ENCODE peak calls at places on chromosomes 4 and X, in seven cellular contexts. R, X, U, V, N, I and M are unnamed samples.

GRCh38 chr4:133638702-133639101 is 489.6 kb downstream of the PCDH10 start:
- DNase-seq in U (no peak), R (no peak), V (no peak), X (no peak), N (no peak), I (no peak), M (no peak)

GRCh38 chr4:183783933-183784622 is 121.0 kb upstream of the STOX2 start:
- DNase-seq in N (no peak), U (no peak), I (no peak), X (peak; percentile 82), V (no peak), R (peak; percentile 13), M (peak; percentile 4)

GRCh38 chr4:19844436-19844835 is 407.3 kb upstream of the SLIT2 start:
- DNase-seq in I (no peak), N (no peak), U (no peak), V (peak; percentile 15), X (no peak), R (no peak), M (peak; percentile 54)

GRCh38 chr4:79241846-79242245 is 84.0 kb downstream of the NAA11 start:
- DNase-seq in I (no peak), N (no peak), U (no peak), X (peak; percentile 64), R (peak; percentile 35), V (no peak), M (peak; percentile 39)

GRCh38 chrX:78769356-78769755 is 21.8 kb downstream of the LPAR4 start:
- DNase-seq in I (no peak), X (no peak), N (no peak), R (no peak), U (no peak), V (no peak), M (no peak)

GRCh38 chr4:76993787-76994641 is 44.5 kb downstream of the SEPTIN11 start:
- DNase-seq in X (no peak), R (no peak), U (peak; percentile 92), V (no peak), N (no peak), I (no peak), M (no peak)

GRCh38 chr4:55903577-55903976 is 45.2 kb upstream of the CEP135 start:
- DNase-seq in I (no peak), N (no peak), X (no peak), V (no peak), R (no peak), U (no peak), M (no peak)

GRCh38 chr4:182928061-182928460 is 10.9 kb upstream of the DCTD start:
- DNase-seq in U (no peak), N (no peak), R (no peak), I (no peak), X (no peak), V (no peak), M (no peak)

GRCh38 chr4:8019396-8020365 is 80.0 kb upstream of the AFAP1 start:
- DNase-seq in U (no peak), X (peak; percentile 57), R (peak; percentile 51), I (no peak), V (no peak), N (no peak), M (no peak)

GRCh38 chr4:25358515-25359275 is 18.4 kb upstream of the ANAPC4 start:
- DNase-seq in X (no peak), N (no peak), V (no peak), U (no peak), I (no peak), R (peak; percentile 56), M (no peak)

GRCh38 chr4:80931645-80932215 is 98.8 kb upstream of the BMP3 start:
- DNase-seq in I (no peak), U (no peak), R (no peak), N (no peak), V (no peak), X (peak; percentile 4), M (no peak)

GRCh38 chr4:125492957-125493356 is 178.2 kb downstream of the FAT4 start:
- DNase-seq in N (no peak), V (no peak), X (no peak), R (no peak), I (no peak), U (no peak), M (no peak)

GRCh38 chrX:117957128-117957527 is 159.5 kb downstream of the KLHL13 start:
- DNase-seq in N (no peak), X (no peak), R (peak; percentile 47), V (no peak), U (no peak), I (no peak), M (peak; percentile 69)

GRCh38 chr4:89497517-89498308 is 190.1 kb upstream of the GPRIN3 start:
- DNase-seq in X (no peak), U (no peak), I (no peak), V (no peak), N (no peak), R (peak; percentile 63), M (no peak)

GRCh38 chr4:7398104-7398423 is 36.7 kb downstream of the PSAPL1 start:
- DNase-seq in V (peak; percentile 69), I (peak; percentile 58), R (peak; percentile 61), N (no peak), X (no peak), U (no peak), M (peak; percentile 93)

GRCh38 chr4:88724406-88724805 is 26.8 kb upstream of the NAP1L5 start:
- DNase-seq in R (no peak), N (no peak), U (no peak), X (no peak), V (no peak), I (no peak), M (no peak)

GRCh38 chrX:47697171-47697570 is 38.2 kb upstream of the UXT start:
- DNase-seq in R (peak; percentile 42), U (no peak), N (no peak), V (no peak), I (no peak), X (peak; percentile 41), M (no peak)

GRCh38 chrX:63250253-63250868 is 100.8 kb downstream of the SPIN4 start:
- DNase-seq in I (no peak), R (peak; percentile 85), V (no peak), N (peak; percentile 39), U (peak; percentile 81), X (peak; percentile 76), M (peak; percentile 72)

GRCh38 chr4:74148205-74148604 is 9.7 kb upstream of the MTHFD2L start:
- DNase-seq in X (no peak), R (no peak), V (no peak), I (no peak), U (no peak), N (no peak), M (no peak)
- H3K4me1 ChIP-seq in X (no peaks in the 10 kb centered on the region), R (no peaks in the 10 kb centered on the region), V (no peaks in the 10 kb centered on the region), I (no peaks in the 10 kb centered on the region), U (no peaks in the 10 kb centered on the region), N (no peaks in the 10 kb centered on the region), M (no peaks in the 10 kb centered on the region)

DNA sequence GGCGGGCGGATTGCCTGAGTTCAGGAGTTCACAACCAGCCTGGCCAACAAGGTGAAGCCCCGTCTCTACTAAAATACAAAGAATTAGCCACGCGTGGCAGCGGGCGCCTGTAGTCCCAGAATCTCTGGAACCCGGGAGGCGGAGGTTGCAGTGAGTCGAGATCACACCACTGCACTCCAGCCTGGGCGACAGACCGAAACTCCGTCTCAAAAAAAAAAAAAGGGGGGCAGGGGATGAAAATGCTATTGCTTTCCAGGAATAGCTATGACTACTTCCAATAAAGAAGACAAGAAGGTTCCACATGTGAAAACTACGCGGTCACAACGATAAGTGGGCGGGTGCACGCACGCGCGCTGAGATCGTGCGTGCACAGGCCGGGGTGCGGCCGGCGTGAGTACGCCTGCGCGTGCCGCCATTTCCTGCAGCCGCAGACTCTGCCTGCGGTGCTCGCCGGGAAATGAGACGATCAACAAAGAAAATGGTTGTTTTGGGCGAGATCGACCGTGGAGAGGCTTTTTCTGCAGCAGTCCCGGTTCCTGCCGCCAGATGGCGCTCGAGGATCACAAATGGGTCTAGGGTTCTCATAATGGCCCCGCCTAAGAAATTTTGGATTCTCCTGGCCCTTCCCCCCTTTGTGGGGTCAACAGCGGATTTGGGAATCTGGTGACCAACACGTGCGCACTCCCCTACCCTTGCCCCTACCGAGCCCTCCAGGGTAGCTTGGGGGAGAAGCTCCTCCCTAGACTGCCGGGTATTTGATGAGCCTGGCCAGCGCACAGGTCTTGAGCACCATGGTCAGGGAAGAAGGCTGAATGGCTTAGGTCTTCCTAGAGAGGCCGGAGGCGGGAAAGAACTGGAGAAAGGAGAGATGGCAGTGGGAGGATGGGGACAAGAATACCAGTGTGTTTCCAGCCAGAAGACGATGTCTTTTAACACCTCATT is 35.1 kb downstream of the PNMA5 start:
- DNase-seq in V (peak; percentile 85), R (peak; percentile 64), U (peak; percentile 82), I (peak; percentile 93), N (peak; percentile 81), X (peak; percentile 93), M (peak; percentile 88)
- H3K27ac ChIP-seq in V (peak overlapping the region; percentile 79), R (no peak overlapping the region), U (no peak overlapping the region), I (peak overlapping the region; percentile 54), N (no peak overlapping the region), X (peak overlapping the region; percentile 74), M (no peak overlapping the region)

GRCh38 chrX:115592997-115593734 is 32.2 kb downstream of the PLS3 start:
- DNase-seq in R (peak; percentile 63), I (no peak), X (peak; percentile 13), V (no peak), N (no peak), U (no peak), M (peak; percentile 68)
- H3K4me1 ChIP-seq in R (peaks cover 67% of the 10 kb centered on the region), I (no peaks in the 10 kb centered on the region), X (peaks cover 25% of the 10 kb centered on the region), V (peaks cover 55% of the 10 kb centered on the region), N (no peaks in the 10 kb centered on the region), U (no peaks in the 10 kb centered on the region), M (peaks cover 4% of the 10 kb centered on the region)

GRCh38 chrX:45849261-45849660 is 648.6 kb upstream of the DIPK2B start:
- DNase-seq in X (peak; percentile 80), I (no peak), U (peak; percentile 85), R (peak; percentile 85), N (no peak), V (no peak), M (peak; percentile 83)
- H3K27ac ChIP-seq in X (no peak overlapping the region), I (no peak overlapping the region), U (peak overlapping the region; percentile 25), R (peak overlapping the region; percentile 83), N (no peak overlapping the region), V (no peak overlapping the region), M (no peak overlapping the region)

DNA sequence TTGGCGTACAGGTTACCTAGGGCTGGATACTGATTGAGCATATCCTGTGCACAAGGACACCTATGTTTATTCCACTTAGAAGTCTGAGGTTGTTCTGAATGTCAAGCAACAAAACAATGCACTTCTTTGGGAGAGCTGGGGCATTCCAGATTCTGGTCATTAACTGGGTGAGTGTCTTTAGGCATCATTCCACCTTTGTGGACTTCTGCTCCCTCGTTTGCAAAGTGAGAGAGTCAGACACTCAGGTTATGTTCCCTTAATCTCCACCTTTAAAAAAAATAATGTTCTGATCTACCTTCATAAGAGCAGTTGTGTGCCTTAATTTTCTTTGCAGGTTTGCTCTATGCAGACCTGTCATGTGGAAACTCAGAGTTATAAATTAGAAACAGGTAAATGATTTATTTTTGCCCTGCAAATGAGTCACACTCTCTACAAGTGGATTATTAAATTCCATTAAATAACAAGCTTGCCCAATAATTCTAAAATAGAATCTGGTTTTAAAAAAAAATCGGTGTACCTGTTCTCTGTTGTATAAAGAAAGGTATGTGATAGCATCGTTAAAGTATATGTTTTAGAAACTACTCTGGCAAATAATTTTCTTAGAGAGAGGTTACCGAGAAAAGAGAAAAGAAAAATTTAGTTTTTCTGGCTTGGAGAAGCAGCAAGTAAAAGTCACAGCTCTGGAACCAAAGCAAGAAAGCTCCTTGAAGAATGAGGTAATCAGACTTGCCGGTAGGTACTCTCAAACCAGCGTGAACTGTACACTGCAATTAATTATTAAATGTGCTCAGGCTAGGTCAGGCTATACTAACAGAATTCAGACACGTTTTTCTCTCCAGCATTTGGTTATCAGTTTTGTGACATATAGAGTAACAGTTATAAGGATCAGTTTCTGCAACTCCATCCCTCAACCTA is 93.2 kb downstream of the SORBS2 start:
- DNase-seq in I (no peak), X (no peak), U (no peak), R (no peak), V (no peak), N (no peak), M (no peak)
- H3K4me1 ChIP-seq in I (peaks cover 16% of the 10 kb centered on the region), X (no peaks in the 10 kb centered on the region), U (no peaks in the 10 kb centered on the region), R (peaks cover 9% of the 10 kb centered on the region), V (peaks cover 97% of the 10 kb centered on the region), N (peaks cover 2% of the 10 kb centered on the region), M (no peaks in the 10 kb centered on the region)